ENCODE peak calls at places on chromosomes 12 and 14, in seven cellular contexts. M, O, U, J, G, D and H are unnamed samples.

GRCh38 chr12:68978678-68979077 is 45.7 kb upstream of the CPM start:
- DNase-seq in M (no peak), O (no peak), U (no peak), J (no peak), G (no peak), D (no peak), H (no peak)

GRCh38 chr12:122823429-122823828 is 11.8 kb upstream of the HIP1R start:
- DNase-seq in M (no peak), O (no peak), U (no peak), J (no peak), G (no peak), D (no peak), H (no peak)

GRCh38 chr14:61478971-61479473 is 157.6 kb downstream of the PRKCH start:
- DNase-seq in M (no peak), O (peak; percentile 41), U (no peak), J (no peak), G (no peak), D (no peak), H (no peak)

GRCh38 chr12:80490329-80490728 is 46.3 kb downstream of the PTPRQ start:
- DNase-seq in M (no peak), O (no peak), U (peak; percentile 16), J (no peak), G (peak; percentile 7), D (no peak), H (no peak)

GRCh38 chr12:114668151-114668891 is 15.7 kb downstream of the TBX3 start:
- DNase-seq in M (peak; percentile 53), O (peak; percentile 64), U (peak; percentile 79), J (peak; percentile 65), G (peak; percentile 89), D (peak; percentile 82), H (peak; percentile 92)

GRCh38 chr12:93706824-93707223 is 29.6 kb downstream of the CRADD start:
- DNase-seq in M (no peak), O (no peak), U (peak; percentile 62), J (no peak), G (peak; percentile 58), D (no peak), H (no peak)

GRCh38 chr14:71672596-71672995 is 259.6 kb upstream of the RGS6 start:
- DNase-seq in M (no peak), O (no peak), U (no peak), J (no peak), G (peak; percentile 48), D (no peak), H (no peak)

GRCh38 chr12:22518067-22518719 is 26.1 kb downstream of the C2CD5 start:
- DNase-seq in M (no peak), O (no peak), U (no peak), J (peak; percentile 18), G (peak; percentile 55), D (no peak), H (peak; percentile 95)

GRCh38 chr14:22544881-22545420 is 44.1 kb downstream of the DAD1 start:
- DNase-seq in M (no peak), O (no peak), U (no peak), J (no peak), G (no peak), D (no peak), H (no peak)

GRCh38 chr14:93960108-93960475 is 16.3 kb downstream of the ASB2 start:
- DNase-seq in M (no peak), O (no peak), U (no peak), J (no peak), G (no peak), D (no peak), H (no peak)

GRCh38 chr14:90624732-90625444 is 191.3 kb downstream of the TTC7B start:
- DNase-seq in M (peak; percentile 6), O (no peak), U (no peak), J (no peak), G (no peak), D (no peak), H (peak; percentile 90)

GRCh38 chr14:55116246-55117030 is 12.6 kb upstream of the LGALS3 start:
- DNase-seq in M (no peak), O (no peak), U (no peak), J (no peak), G (no peak), D (no peak), H (no peak)

GRCh38 chr14:60311417-60311816 is 62.4 kb downstream of the PPM1A start:
- DNase-seq in M (no peak), O (no peak), U (peak; percentile 40), J (peak; percentile 86), G (peak; percentile 32), D (no peak), H (peak; percentile 8)

GRCh38 chr14:91911474-91912032 is 35.9 kb downstream of the FBLN5 start:
- DNase-seq in M (no peak), O (no peak), U (peak; percentile 39), J (peak; percentile 5), G (peak; percentile 65), D (no peak), H (peak; percentile 78)

GRCh38 chr12:94033767-94034166 is 114.6 kb upstream of the PLXNC1 start:
- DNase-seq in M (no peak), O (no peak), U (no peak), J (no peak), G (no peak), D (no peak), H (no peak)

GRCh38 chr14:22002860-22003284 is 329.3 kb upstream of the OR4E1 start:
- DNase-seq in M (peak; percentile 14), O (no peak), U (no peak), J (no peak), G (no peak), D (no peak), H (peak; percentile 34)

GRCh38 chr12:109719123-109720022 is 5.7 kb downstream of the FAM222A start:
- DNase-seq in M (no peak), O (no peak), U (no peak), J (no peak), G (no peak), D (no peak), H (peak; percentile 16)

GRCh38 chr14:65834051-65834450 is 421.5 kb downstream of the FUT8 start:
- DNase-seq in M (no peak), O (no peak), U (no peak), J (no peak), G (no peak), D (no peak), H (no peak)

GRCh38 chr14:65833256-65833880 is 420.8 kb downstream of the FUT8 start:
- DNase-seq in M (no peak), O (no peak), U (peak; percentile 39), J (no peak), G (no peak), D (no peak), H (no peak)

GRCh38 chr14:65835501-65835900 is 423.0 kb downstream of the FUT8 start:
- DNase-seq in M (no peak), O (no peak), U (no peak), J (no peak), G (no peak), D (no peak), H (no peak)

GRCh38 chr14:65834812-65835211 is 422.3 kb downstream of the FUT8 start:
- DNase-seq in M (no peak), O (no peak), U (no peak), J (no peak), G (no peak), D (no peak), H (no peak)

GRCh38 chr14:65832431-65833253 is 420.1 kb downstream of the FUT8 start:
- DNase-seq in M (no peak), O (peak; percentile 27), U (peak; percentile 32), J (peak; percentile 4), G (peak; percentile 18), D (no peak), H (no peak)
- TF ChIP-seq CTCF in M (no peak), O (no peak), U (peak; percentile 47), J (peak; percentile 67), G (peak; percentile 30), D (no peak), H (peak; percentile 9)

GRCh38 chr12:87678453-87678852 is 350.7 kb downstream of the C12orf50 start:
- DNase-seq in M (no peak), O (no peak), U (peak; percentile 2), J (peak; percentile 10), G (peak; percentile 83), D (no peak), H (peak; percentile 63)
- TF ChIP-seq CTCF in M (no peak), O (no peak), U (no peak), J (no peak), G (no peak), D (no peak), H (no peak)

DNA sequence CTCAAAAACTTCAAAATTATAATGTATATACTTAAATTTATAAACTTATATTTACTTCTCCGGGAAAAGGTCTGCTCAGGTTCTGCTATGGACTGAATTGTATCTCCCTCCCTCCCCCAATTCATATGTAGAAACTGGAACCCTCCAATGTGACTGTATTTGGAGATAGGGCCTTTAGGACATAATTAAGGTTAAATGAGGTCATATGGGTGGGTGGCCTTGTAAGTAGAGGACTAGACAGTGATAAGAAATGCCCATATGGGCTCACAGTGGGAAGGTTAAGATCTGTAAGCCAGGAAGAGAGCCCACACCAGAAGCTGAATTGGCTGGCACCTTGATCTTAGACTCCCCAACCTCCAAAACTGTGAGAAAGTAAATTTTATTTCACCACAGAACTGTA is 84.5 kb downstream of the TAOK3 start:
- DNase-seq in M (no peak), O (no peak), U (no peak), J (no peak), G (no peak), D (no peak), H (no peak)
- TF ChIP-seq CTCF in M (no peak), O (no peak), U (no peak), J (no peak), G (no peak), D (no peak), H (no peak)

GRCh38 chr12:53299454-53300180 is at the start of gene MYG1:
- DNase-seq in M (peak; percentile 82), O (peak; percentile 80), U (peak; percentile 84), J (peak; percentile 76), G (peak; percentile 88), D (peak; percentile 86), H (peak; percentile 80)
- TF ChIP-seq CTCF in M (no peak), O (no peak), U (peak; percentile 30), J (peak; percentile 51), G (peak; percentile 20), D (no peak), H (no peak)

DNA sequence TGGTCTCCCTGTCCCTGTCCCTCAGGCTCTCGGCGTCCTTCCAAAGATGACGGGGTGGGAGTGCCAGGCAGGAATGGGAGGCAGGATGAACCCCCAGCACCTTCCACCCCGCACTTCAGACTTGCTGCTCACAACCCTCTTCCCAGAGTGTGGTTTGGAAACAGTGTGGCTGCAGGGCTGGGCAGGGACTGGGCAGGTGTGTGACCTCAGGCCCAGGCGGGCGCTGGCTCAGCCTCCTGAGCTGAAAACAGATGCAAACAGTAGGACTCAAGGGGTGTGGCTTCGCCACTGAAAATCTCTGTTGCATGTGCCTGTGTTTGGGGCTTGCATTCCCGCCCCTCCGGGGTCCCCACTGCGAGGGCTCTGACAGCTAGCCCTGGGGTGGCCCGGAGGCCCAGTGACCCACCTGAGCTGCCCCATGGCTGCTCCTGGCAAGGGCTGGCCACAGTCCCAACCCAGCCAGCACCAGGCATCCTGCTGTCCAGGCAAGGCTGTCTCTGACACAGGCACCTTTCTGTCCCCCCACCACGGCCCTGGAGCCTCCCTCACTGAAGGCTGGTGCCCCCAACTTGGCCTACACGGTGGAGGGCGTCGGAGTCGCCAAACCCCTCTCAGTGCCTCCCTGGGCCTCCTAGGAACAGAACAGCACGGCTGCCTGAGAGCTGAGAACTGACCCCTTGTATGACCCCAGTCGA is 46.1 kb downstream of the BEGAIN start:
- DNase-seq in M (no peak), O (no peak), U (no peak), J (no peak), G (no peak), D (no peak), H (no peak)
- TF ChIP-seq CTCF in M (no peak), O (no peak), U (no peak), J (no peak), G (no peak), D (no peak), H (no peak)